ENCODE peak calls at places on chromosomes 2 and 18, in six cellular contexts. C is PC-3, I is neural progenitor cell, T is psoas muscle, E is heart right ventricle, Y is T-helper 17 cell. M is an unnamed sample. For H3K9me3, the result is how much of the 10 kb centered on the place peaks cover.

GRCh38 chr2:24779121-24779520 is 14.1 kb downstream of the PTRHD1 start:
- DNase-seq in Y (no peak), C (no peak), T (no peak), I (no peak), E (no peak), M (no peak)

GRCh38 chr2:28606986-28607441 is 111.2 kb downstream of the PLB1 start:
- DNase-seq in E (no peak), T (no peak), C (no peak), Y (no peak), I (peak), M (peak)

GRCh38 chr18:7616661-7617060 is 49.5 kb downstream of the PTPRM start:
- DNase-seq in C (no peak), T (peak), Y (no peak), I (no peak), E (peak), M (peak)

GRCh38 chr18:21000667-21001066 is 110.9 kb downstream of the ROCK1 start:
- DNase-seq in Y (no peak), C (peak), I (no peak), E (no peak), T (no peak), M (no peak)

GRCh38 chr2:120398051-120398960 is 52.4 kb downstream of the INHBB start:
- DNase-seq in E (no peak), I (no peak), Y (no peak), T (no peak), C (peak), M (peak)

GRCh38 chr2:105272176-105272575 is 30.6 kb downstream of the GPR45 start:
- DNase-seq in Y (no peak), C (no peak), I (no peak), T (no peak), E (no peak), M (no peak)

GRCh38 chr2:197256771-197257170 is 53.8 kb downstream of the ANKRD44 start:
- DNase-seq in C (no peak), Y (no peak), E (no peak), I (no peak), T (no peak), M (no peak)

GRCh38 chr2:61470122-61470951 is 550 bp downstream of the USP34 start:
- DNase-seq in I (peak), C (peak), E (peak), T (peak), Y (peak), M (peak)

GRCh38 chr2:66686768-66687167 is 251.8 kb downstream of the MEIS1 start:
- DNase-seq in T (no peak), E (no peak), Y (no peak), I (no peak), C (no peak), M (no peak)

GRCh38 chr2:3108710-3109702 is 268.6 kb downstream of the EIPR1 start:
- DNase-seq in Y (no peak), C (no peak), T (no peak), E (no peak), I (no peak), M (no peak)
- H3K9me3 ChIP-seq in Y (under half), C (under half), T (under half), E (under half), I (under half), M (under half)

GRCh38 chr2:158458617-158458920 is 1.8 kb downstream of the PKP4 start:
- DNase-seq in Y (no peak), I (no peak), C (peak), T (no peak), E (no peak), M (no peak)
- H3K9me3 ChIP-seq in Y (under half), I (under half), C (under half), T (under half), E (under half), M (under half)

DNA sequence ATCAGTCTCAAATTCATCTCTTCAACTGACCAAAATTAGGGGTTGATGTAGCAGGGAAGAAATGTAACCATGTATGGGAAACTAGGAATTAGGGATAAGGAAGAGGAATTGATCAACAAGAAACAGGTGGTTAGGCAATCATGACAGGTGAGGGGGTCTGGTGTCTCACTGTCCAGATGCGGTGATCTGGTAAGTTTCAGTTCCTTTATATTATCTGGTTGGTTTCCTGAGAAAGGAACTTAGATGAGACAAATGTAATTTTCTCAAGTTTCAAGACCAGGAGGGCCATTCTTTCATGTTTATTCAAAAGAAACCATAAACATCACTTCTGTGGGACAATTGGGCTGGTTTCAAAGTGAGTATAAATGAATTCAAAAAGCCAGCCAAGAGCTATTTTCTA is 306.2 kb upstream of the KCNJ3 start:
- DNase-seq in I (no peak), Y (no peak), E (no peak), T (no peak), C (no peak), M (no peak)
- H3K9me3 ChIP-seq in I (under half), Y (under half), E (under half), T (under half), C (under half), M (under half)

GRCh38 chr2:89780318-89780717 is 1088.8 kb downstream of the RPIA start:
- DNase-seq in C (no peak), I (no peak), Y (no peak), E (no peak), T (no peak), M (no peak)

GRCh38 chr2:89775885-89776284 is 1084.4 kb downstream of the RPIA start:
- DNase-seq in T (no peak), E (no peak), C (no peak), I (no peak), Y (no peak), M (no peak)
- H3K9me3 ChIP-seq in T (half or more), E (under half), C (half or more), I (half or more), Y (under half), M (under half)

GRCh38 chr18:71809711-71810110 is 734.4 kb downstream of the CBLN2 start:
- DNase-seq in Y (no peak), T (no peak), C (no peak), E (no peak), I (no peak), M (no peak)
- H3K9me3 ChIP-seq in Y (under half), T (under half), C (under half), E (under half), I (under half), M (under half)